ENCODE peak calls at places on chromosomes 4 and X, in four cellular contexts. U is psoas muscle, X is A549, S is tibial artery. T is an unnamed sample.

GRCh38 chr4:48596336-48596735 is 106.3 kb downstream of the ZAR1 start:
- DNase-seq in U (no peak), X (no peak), S (no peak), T (no peak)

GRCh38 chr4:46933686-46934085 is 24.6 kb upstream of the COX7B2 start:
- DNase-seq in U (no peak), X (no peak), S (no peak), T (no peak)

GRCh38 chr4:54585321-54586000 is 72.3 kb upstream of the KIT start:
- DNase-seq in U (no peak), X (no peak), S (no peak), T (no peak)

GRCh38 chr4:108247511-108248088 is 78.9 kb upstream of the LEF1 start:
- DNase-seq in U (no peak), X (no peak), S (no peak), T (peak; percentile 14)

GRCh38 chr4:46388860-46389259 is 1.1 kb downstream of the GABRA2 start:
- DNase-seq in U (no peak), X (no peak), S (no peak), T (no peak)

GRCh38 chr4:110808371-110808878 is 185.5 kb upstream of the PITX2 start:
- DNase-seq in U (no peak), X (no peak), S (no peak), T (no peak)

GRCh38 chr4:73984736-73985527 is 3.1 kb downstream of the PPBP start:
- DNase-seq in U (no peak), X (no peak), S (no peak), T (peak; percentile 10)

GRCh38 chr4:164012396-164013027 is 518.0 kb downstream of the TMA16 start:
- DNase-seq in U (no peak), X (no peak), S (no peak), T (peak; percentile 75)

GRCh38 chrX:28787206-28787605 is 200.0 kb downstream of the IL1RAPL1 start:
- DNase-seq in U (no peak), X (peak; percentile 2), S (no peak), T (no peak)

GRCh38 chr4:115770046-115770543 is 656.7 kb upstream of the NDST4 start:
- DNase-seq in U (no peak), X (no peak), S (no peak), T (no peak)

GRCh38 chr4:122224348-122224747 is 72.2 kb downstream of the BLTP1 start:
- DNase-seq in U (no peak), X (peak; percentile 0), S (no peak), T (no peak)

GRCh38 chrX:150546711-150547153 is 21.7 kb upstream of the MTM1 start:
- DNase-seq in U (no peak), X (no peak), S (peak; percentile 23), T (no peak)

GRCh38 chr4:4754641-4755040 is 104.8 kb upstream of the MSX1 start:
- DNase-seq in U (no peak), X (no peak), S (no peak), T (no peak)

GRCh38 chr4:20645231-20645630 is 55.0 kb upstream of the PACRGL start:
- DNase-seq in U (no peak), X (no peak), S (no peak), T (no peak)

GRCh38 chrX:68365356-68365755 is 67.9 kb downstream of the OPHN1 start:
- DNase-seq in U (no peak), X (no peak), S (no peak), T (no peak)

GRCh38 chr4:68375667-68376559 is 26.0 kb upstream of the YTHDC1 start:
- DNase-seq in U (no peak), X (peak; percentile 46), S (no peak), T (peak; percentile 80)

GRCh38 chrX:140447150-140447549 is 57.7 kb downstream of the SOX3 start:
- DNase-seq in U (no peak), X (no peak), S (no peak), T (no peak)

GRCh38 chr4:94766856-94767255 is 9.1 kb downstream of the BMPR1B start:
- DNase-seq in U (no peak), X (no peak), S (no peak), T (no peak)

GRCh38 chr4:64539234-64539849 is 130.1 kb upstream of the TECRL start:
- DNase-seq in U (no peak), X (peak; percentile 15), S (no peak), T (peak; percentile 58)

GRCh38 chr4:177367336-177367735 is 57.7 kb downstream of the NEIL3 start:
- DNase-seq in U (no peak), X (no peak), S (no peak), T (no peak)

GRCh38 chr4:77226939-77227705 is 70.1 kb downstream of the CCNG2 start:
- DNase-seq in U (no peak), X (no peak), S (no peak), T (no peak)

GRCh38 chrX:143340190-143340589 is 177.1 kb downstream of the SPANXN3 start:
- DNase-seq in U (no peak), X (no peak), S (no peak), T (no peak)

GRCh38 chrX:24002792-24003191 is 24.2 kb downstream of the KLHL15 start:
- DNase-seq in U (no peak), X (no peak), S (no peak), T (peak; percentile 61)

GRCh38 chrX:22122510-22122909 is 90.4 kb downstream of the PHEX start:
- DNase-seq in U (peak; percentile 67), X (no peak), S (peak; percentile 47), T (no peak)

GRCh38 chr4:43189741-43190140 is 297.2 kb downstream of the GRXCR1 start:
- DNase-seq in U (no peak), X (no peak), S (no peak), T (no peak)

GRCh38 chr4:76981649-76982048 is 32.1 kb downstream of the SEPTIN11 start:
- DNase-seq in U (no peak), X (no peak), S (no peak), T (no peak)

GRCh38 chr4:163748474-163748873 is 254.0 kb downstream of the TMA16 start:
- DNase-seq in U (no peak), X (no peak), S (no peak), T (no peak)

GRCh38 chr4:38162240-38162784 is 202.1 kb downstream of the PTTG2 start:
- DNase-seq in U (no peak), X (no peak), S (no peak), T (no peak)

GRCh38 chrX:40552768-40553167 is 28.0 kb upstream of the ATP6AP2 start:
- DNase-seq in U (no peak), X (peak; percentile 15), S (no peak), T (peak; percentile 18)

GRCh38 chrX:14963447-14964236 is 90.4 kb downstream of the MOSPD2 start:
- DNase-seq in U (no peak), X (no peak), S (no peak), T (no peak)

GRCh38 chrX:17632942-17633341 is 104.4 kb upstream of the SCML1 start:
- DNase-seq in U (no peak), X (no peak), S (no peak), T (no peak)

GRCh38 chrX:17634542-17635207 is 102.6 kb upstream of the SCML1 start:
- DNase-seq in U (no peak), X (no peak), S (no peak), T (no peak)

GRCh38 chrX:17631647-17632046 is 105.6 kb upstream of the SCML1 start:
- DNase-seq in U (no peak), X (no peak), S (no peak), T (no peak)

GRCh38 chrX:17635231-17635630 is 102.1 kb upstream of the SCML1 start:
- DNase-seq in U (no peak), X (no peak), S (no peak), T (peak; percentile 99)

DNA sequence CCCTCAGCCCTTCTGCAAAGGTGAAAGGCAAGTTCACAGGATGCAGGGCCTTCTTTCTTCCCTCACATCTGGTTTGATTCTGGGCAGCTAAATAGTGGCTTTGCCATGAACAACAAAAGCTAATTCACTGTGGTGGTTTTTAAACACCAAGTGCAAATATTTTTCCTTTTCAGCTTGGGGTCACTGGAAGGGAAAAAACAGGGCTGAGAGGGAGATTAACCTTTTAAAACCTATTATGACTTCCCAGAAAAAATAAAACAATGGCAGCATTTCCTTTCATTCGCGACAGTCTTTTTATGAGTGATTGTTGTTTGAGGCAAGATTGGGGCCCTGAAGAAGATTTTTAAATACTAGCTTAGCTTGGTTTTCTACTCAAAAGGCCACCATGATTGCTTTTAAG is 103.7 kb upstream of the SCML1 start:
- DNase-seq in U (no peak), X (no peak), S (no peak), T (peak; percentile 46)
- H3K4me3 ChIP-seq in U (no peak overlapping the region), X (no peak overlapping the region), S (no peak overlapping the region), T (no peak overlapping the region)

GRCh38 chr4:84432713-84433112 is 66.4 kb downstream of the NKX6-1 start:
- DNase-seq in U (no peak), X (no peak), S (no peak), T (no peak)

GRCh38 chr4:84433603-84434232 is 65.4 kb downstream of the NKX6-1 start:
- DNase-seq in U (no peak), X (no peak), S (no peak), T (no peak)

GRCh38 chr4:84441758-84442377 is 57.2 kb downstream of the NKX6-1 start:
- DNase-seq in U (no peak), X (no peak), S (no peak), T (no peak)

DNA sequence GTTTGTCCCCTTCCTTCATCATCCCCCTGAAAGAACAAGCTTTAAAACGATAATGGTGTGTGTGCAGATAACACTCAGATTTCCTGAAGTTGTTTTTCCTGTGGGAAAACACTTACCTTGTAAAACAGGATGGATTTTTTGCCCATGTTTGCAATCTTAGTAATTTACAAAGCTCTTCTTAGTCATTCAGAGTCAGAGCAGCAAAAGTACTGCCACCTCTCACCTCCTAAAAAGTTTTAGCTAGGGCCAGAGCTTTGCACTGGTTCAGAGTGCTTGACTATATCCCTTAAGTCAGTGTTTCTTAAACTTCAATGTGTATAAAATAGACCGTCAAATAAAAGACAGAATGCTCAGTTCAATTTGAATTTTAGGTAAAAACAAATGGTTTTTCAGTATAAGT is 62.3 kb downstream of the NKX6-1 start:
- DNase-seq in U (no peak), X (no peak), S (no peak), T (no peak)
- H3K4me1 ChIP-seq in U (no peaks in the 10 kb centered on the region), X (no peaks in the 10 kb centered on the region), S (no peaks in the 10 kb centered on the region), T (no peaks in the 10 kb centered on the region)

DNA sequence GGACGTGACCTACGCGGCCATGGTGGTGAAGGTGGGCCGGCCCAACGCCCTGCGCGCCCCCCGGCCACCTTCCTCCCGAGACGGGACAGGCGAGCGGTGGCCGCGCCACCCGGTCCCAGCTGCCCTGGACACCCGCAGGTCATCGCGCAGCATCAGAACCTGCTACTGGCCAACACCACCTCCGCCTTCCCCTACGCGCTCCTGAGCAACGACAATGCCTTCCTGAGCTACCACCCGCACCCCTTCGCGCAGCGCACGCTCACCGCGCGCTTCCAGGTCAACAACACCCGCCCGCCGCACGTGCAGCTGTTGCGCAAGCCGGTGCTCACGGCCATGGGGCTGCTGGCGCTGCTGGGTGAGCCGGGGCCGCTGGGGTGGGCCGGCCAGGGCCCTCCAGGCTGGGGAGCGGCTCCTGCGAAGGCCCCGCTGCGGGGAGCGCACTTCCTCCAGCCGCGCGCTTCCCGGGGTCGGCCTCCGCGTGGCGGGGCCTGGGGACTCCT is 9.0 kb upstream of the SLC26A1 start:
- DNase-seq in U (peak; percentile 72), X (no peak), S (peak; percentile 48), T (no peak)
- H3K4me3 ChIP-seq in U (peak overlapping the region; percentile 38), X (no peak overlapping the region), S (no peak overlapping the region), T (no peak overlapping the region)

GRCh38 chr4:26911254-26911653 is 50.6 kb downstream of the STIM2 start:
- DNase-seq in U (no peak), X (no peak), S (no peak), T (no peak)

GRCh38 chr4:26907731-26908599 is 47.3 kb downstream of the STIM2 start:
- DNase-seq in U (no peak), X (no peak), S (no peak), T (no peak)

GRCh38 chr4:26909369-26909768 is 48.7 kb downstream of the STIM2 start:
- DNase-seq in U (no peak), X (no peak), S (no peak), T (no peak)

GRCh38 chr4:26912810-26913209 is 52.2 kb downstream of the STIM2 start:
- DNase-seq in U (no peak), X (no peak), S (no peak), T (no peak)

GRCh38 chr4:26912069-26912468 is 51.4 kb downstream of the STIM2 start:
- DNase-seq in U (no peak), X (no peak), S (no peak), T (no peak)
- H3K4me1 ChIP-seq in U (peaks cover 16% of the 10 kb centered on the region), X (no peaks in the 10 kb centered on the region), S (no peaks in the 10 kb centered on the region), T (peaks cover 3% of the 10 kb centered on the region)